ENCODE peak calls at places on chromosomes 2 and 18, in five cellular contexts. Z is spleen, I is OCI-LY7, D is IMR-90, S is thoracic aorta. H is an unnamed sample.

GRCh38 chr18:58860747-58861224 is 3.9 kb upstream of the ZNF532 start:
- DNase-seq in S (no peak), D (no peak), Z (no peak), I (no peak), H (no peak)

GRCh38 chr18:44899832-44900231 is 219.1 kb downstream of the SETBP1 start:
- DNase-seq in S (no peak), Z (no peak), I (no peak), D (no peak), H (no peak)

GRCh38 chr2:230668184-230668938 is 44.3 kb upstream of the CAB39 start:
- DNase-seq in I (peak; percentile 37), D (peak; percentile 74), Z (peak; percentile 85), S (no peak), H (no peak)

GRCh38 chr2:136378712-136379595 is 261.0 kb upstream of the CXCR4 start:
- DNase-seq in D (peak; percentile 36), I (peak; percentile 91), S (no peak), Z (peak; percentile 86), H (peak; percentile 30)

GRCh38 chr18:56475250-56475649 is 163.1 kb downstream of the TXNL1 start:
- DNase-seq in D (no peak), Z (no peak), I (no peak), S (no peak), H (no peak)

GRCh38 chr2:239378021-239378917 is 22.6 kb downstream of the HDAC4 start:
- DNase-seq in Z (peak; percentile 66), D (no peak), S (no peak), I (no peak), H (peak; percentile 47)

GRCh38 chr2:48249093-48249492 is 280.9 kb upstream of the STON1 start:
- DNase-seq in Z (no peak), I (no peak), D (peak; percentile 77), S (no peak), H (no peak)

GRCh38 chr2:81658227-81658626 is 1353.7 kb upstream of the LRRTM1 start:
- DNase-seq in Z (no peak), S (no peak), D (peak; percentile 15), I (no peak), H (no peak)

GRCh38 chr18:48966523-48966922 is 15.8 kb upstream of the SMAD7 start:
- DNase-seq in I (no peak), S (no peak), D (no peak), Z (no peak), H (no peak)

GRCh38 chr2:58131191-58132011 is 84.8 kb downstream of the VRK2 start:
- DNase-seq in S (no peak), I (peak; percentile 4), Z (no peak), D (peak; percentile 63), H (no peak)

GRCh38 chr2:177429688-177430325 is 37.2 kb downstream of the AGPS start:
- DNase-seq in D (peak; percentile 96), S (no peak), Z (no peak), I (no peak), H (no peak)

GRCh38 chr2:99777266-99777640 is 287.4 kb upstream of the REV1 start:
- DNase-seq in Z (no peak), D (no peak), I (no peak), S (no peak), H (no peak)

GRCh38 chr18:12839526-12840196 is 44.4 kb downstream of the PTPN2 start:
- DNase-seq in D (no peak), Z (no peak), I (peak; percentile 42), S (no peak), H (no peak)

GRCh38 chr2:72278046-72278445 is 130.4 kb upstream of the CYP26B1 start:
- DNase-seq in D (peak; percentile 79), S (no peak), I (no peak), Z (no peak), H (no peak)

GRCh38 chr2:230794472-230794871 is 70.3 kb upstream of the ITM2C start:
- DNase-seq in I (no peak), Z (no peak), D (peak; percentile 19), S (no peak), H (no peak)

GRCh38 chr2:28408764-28409599 is 16.3 kb downstream of the FOSL2 start:
- DNase-seq in Z (peak; percentile 88), D (peak; percentile 44), I (no peak), S (no peak), H (no peak)

GRCh38 chr2:86747708-86748627 is 27.9 kb downstream of the RMND5A start:
- DNase-seq in Z (no peak), S (no peak), I (peak; percentile 67), D (peak; percentile 90), H (no peak)

GRCh38 chr2:39325966-39326365 is 82.2 kb upstream of the CDKL4 start:
- DNase-seq in Z (no peak), D (peak; percentile 57), I (no peak), S (no peak), H (no peak)

GRCh38 chr2:160432633-160433032 is 61.0 kb downstream of the RBMS1 start:
- DNase-seq in D (peak; percentile 87), S (no peak), Z (no peak), I (no peak), H (no peak)

GRCh38 chr2:182827182-182827879 is 39.1 kb downstream of the FRZB start:
- DNase-seq in I (no peak), D (peak; percentile 31), Z (no peak), S (no peak), H (no peak)

GRCh38 chr2:107621186-107621835 is 205.4 kb upstream of the RGPD4 start:
- DNase-seq in S (no peak), D (no peak), I (no peak), Z (no peak), H (no peak)

GRCh38 chr2:221635949-221636348 is 63.8 kb upstream of the EPHA4 start:
- DNase-seq in D (no peak), S (no peak), I (no peak), Z (no peak), H (no peak)

GRCh38 chr2:240452471-240453256 is 17.2 kb downstream of the GPC1 start:
- DNase-seq in D (peak; percentile 35), S (no peak), I (no peak), Z (peak; percentile 74), H (no peak)

GRCh38 chr2:12176621-12177020 is 430.2 kb downstream of the LPIN1 start:
- DNase-seq in I (no peak), Z (no peak), D (no peak), S (no peak), H (no peak)

GRCh38 chr2:12173271-12173942 is 427.0 kb downstream of the LPIN1 start:
- DNase-seq in D (peak; percentile 20), S (no peak), I (no peak), Z (no peak), H (no peak)

GRCh38 chr2:12175323-12175722 is 428.9 kb downstream of the LPIN1 start:
- DNase-seq in D (no peak), Z (no peak), S (no peak), I (no peak), H (no peak)

GRCh38 chr2:12177052-12177994 is 430.9 kb downstream of the LPIN1 start:
- DNase-seq in Z (no peak), I (peak; percentile 57), S (peak; percentile 62), D (peak; percentile 76), H (no peak)

DNA sequence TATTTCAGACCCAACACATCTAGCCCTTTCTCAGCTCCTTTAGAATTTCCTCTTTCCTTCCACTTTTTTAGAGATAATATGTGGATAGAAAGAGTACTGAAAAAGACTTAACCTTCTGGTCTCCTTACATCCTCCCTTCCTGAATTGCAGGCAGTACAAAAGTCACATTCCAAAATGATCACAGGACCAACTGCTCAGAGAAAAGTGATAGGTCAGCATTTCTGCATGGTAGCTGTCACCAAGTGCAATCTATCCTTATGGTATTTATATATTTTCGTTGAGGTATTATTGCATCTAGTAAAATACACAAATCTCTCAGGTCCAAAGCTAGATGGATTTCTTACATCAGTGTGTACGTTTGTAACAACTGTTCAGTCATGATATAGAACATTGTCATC is 427.5 kb downstream of the LPIN1 start:
- DNase-seq in I (no peak), D (no peak), Z (no peak), S (no peak), H (no peak)
- TF ChIP-seq CTCF in I (no peak), D (no peak), Z (no peak), S (no peak), H (no peak)

GRCh38 chr18:52343138-52343537 is 3.1 kb downstream of the DCC start:
- DNase-seq in D (peak; percentile 2), I (no peak), Z (no peak), S (no peak), H (no peak)

GRCh38 chr18:52340466-52341378 is 725 bp downstream of the DCC start:
- DNase-seq in S (no peak), Z (no peak), D (no peak), I (no peak), H (no peak)

GRCh38 chr18:52337286-52337685 is 2.7 kb upstream of the DCC start:
- DNase-seq in I (no peak), Z (no peak), S (no peak), D (peak; percentile 61), H (no peak)

GRCh38 chr18:52341617-52342381 is 1.8 kb downstream of the DCC start:
- DNase-seq in I (no peak), D (no peak), Z (no peak), S (no peak), H (no peak)

DNA sequence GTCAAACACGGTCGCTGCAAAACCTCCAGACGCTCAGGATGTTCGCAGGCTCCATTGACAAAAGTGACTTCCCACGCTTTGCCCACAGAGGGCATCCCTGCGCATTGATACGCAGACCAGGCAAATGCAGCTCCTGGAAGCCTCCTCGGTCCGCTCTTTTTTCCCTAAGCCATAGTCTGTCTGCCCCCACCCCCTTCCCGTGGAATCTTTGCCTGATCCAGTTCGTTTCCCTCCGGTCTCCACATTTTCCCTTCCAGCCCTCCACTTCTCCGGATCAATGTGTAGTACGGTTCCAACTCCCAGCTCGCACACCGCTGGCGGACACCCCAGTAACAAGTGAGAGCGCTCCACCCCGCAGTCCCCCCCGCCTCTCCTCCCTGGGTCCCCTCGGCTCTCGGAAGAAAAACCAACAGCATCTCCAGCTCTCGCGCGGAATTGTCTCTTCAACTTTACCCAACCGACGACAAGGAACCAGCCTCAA is at the start of gene DCC:
- DNase-seq in S (no peak), D (peak; percentile 45), I (no peak), Z (no peak), H (no peak)
- H3K4me3 ChIP-seq in S (peak within 1 kb of the TSS; percentile 51), D (no peak within 1 kb of the TSS), I (no peak within 1 kb of the TSS), Z (no peak within 1 kb of the TSS), H (peak within 1 kb of the TSS; percentile 33)

GRCh38 chr2:96361751-96362150 is 26.2 kb downstream of the NCAPH start:
- DNase-seq in Z (no peak), I (no peak), S (no peak), D (no peak), H (no peak)
- H3K27ac ChIP-seq in Z (no peak overlapping the region), I (no peak overlapping the region), S (no peak overlapping the region), D (no peak overlapping the region), H (no peak overlapping the region)

DNA sequence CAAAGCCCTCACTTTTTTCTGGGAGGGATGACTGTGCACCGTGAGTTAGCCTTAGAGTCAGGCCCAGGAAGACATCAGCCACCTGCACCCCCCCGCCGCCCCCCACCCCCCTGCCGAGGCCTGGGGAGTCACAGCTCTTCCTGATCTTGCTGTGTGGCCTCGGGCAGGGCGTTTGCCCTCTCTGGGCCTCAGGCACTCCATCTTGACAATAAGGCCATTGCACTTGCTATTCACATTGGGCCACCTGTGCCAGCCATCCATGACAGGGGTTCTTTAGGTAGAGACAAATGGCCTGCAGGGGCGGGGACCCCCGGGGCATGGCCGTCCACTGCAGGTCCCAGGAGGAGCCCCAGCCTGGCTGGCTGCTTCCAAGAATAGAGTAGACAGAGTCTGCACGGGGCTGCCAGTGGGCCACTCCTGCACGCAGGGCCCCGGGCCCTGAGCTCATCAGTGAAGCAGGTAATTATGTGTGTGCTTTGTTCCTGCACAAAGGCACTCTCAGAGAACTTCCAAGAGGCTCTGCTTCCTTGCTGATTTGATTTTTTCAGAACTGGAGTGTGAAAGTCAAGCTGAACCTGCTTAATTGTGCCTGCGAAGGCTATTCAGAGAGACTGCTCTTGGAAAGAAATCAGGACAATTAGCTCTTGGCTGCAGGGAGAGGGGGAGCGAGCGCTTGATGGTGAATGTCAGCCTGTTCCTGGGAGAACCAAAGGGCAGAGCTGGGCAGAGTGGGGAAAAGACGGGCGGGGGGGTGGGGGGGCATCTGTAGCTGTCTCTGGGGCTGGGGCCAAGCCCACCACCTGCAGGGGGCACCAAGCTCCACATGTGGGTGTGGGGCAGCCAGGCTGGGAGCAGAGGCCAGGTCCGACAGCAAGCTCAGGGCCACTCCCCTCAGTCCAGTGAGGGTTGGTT is 40.3 kb downstream of the RRM2 start:
- DNase-seq in D (no peak), I (no peak), S (no peak), Z (peak; percentile 45), H (no peak)
- TF ChIP-seq CTCF in D (no peak), I (no peak), S (no peak), Z (no peak), H (no peak)

H was measured in breast epithelium.